ENCODE peak calls at places on chromosomes 12 and 14, in nine cellular contexts. R is adrenal gland; A is ovary; T is fibroblast of lung; G is CD8-positive, alpha-beta T cell; I is dorsolateral prefrontal cortex; J is epithelial cell of esophagus; X is IMR-90; P is astrocyte of the spinal cord. U is an unnamed sample.

GRCh38 chr12:52407918-52408317 is 1.8 kb upstream of the KRT82 start:
- DNase-seq in T (no peak), P (no peak), G (no peak), A (no peak), I (no peak), X (no peak), R (no peak), J (no peak), U (no peak)

GRCh38 chr12:108802666-108803036 is 54.7 kb downstream of the SSH1 start:
- DNase-seq in G (no peak), T (no peak), X (peak), R (no peak), P (peak), A (no peak), I (no peak), J (no peak), U (no peak)

GRCh38 chr12:12384601-12385321 is 27.9 kb downstream of the BORCS5 start:
- DNase-seq in J (no peak), X (no peak), P (peak), I (peak), T (peak), G (peak), A (no peak), R (no peak), U (no peak)

GRCh38 chr14:52304248-52304904 is 9.7 kb upstream of the PTGER2 start:
- DNase-seq in J (no peak), I (no peak), A (no peak), R (no peak), T (no peak), P (no peak), X (no peak), G (no peak), U (no peak)

GRCh38 chr14:105168496-105168978 is at the start of gene JAG2:
- DNase-seq in X (no peak), R (no peak), I (peak), G (no peak), P (no peak), J (peak), A (no peak), T (peak), U (peak)

GRCh38 chr12:52436000-52436827 is 2.0 kb upstream of the KRT75 start:
- DNase-seq in X (peak), I (no peak), T (peak), R (no peak), J (peak), P (peak), A (no peak), G (no peak), U (peak)

GRCh38 chr14:93987376-93987775 is 9.7 kb upstream of the CCDC197 start:
- DNase-seq in X (no peak), P (no peak), G (no peak), R (no peak), A (no peak), J (peak), T (no peak), I (no peak), U (peak)

GRCh38 chr12:3041558-3042164 is 35.5 kb upstream of the TSPAN9 start:
- DNase-seq in P (peak), I (peak), G (no peak), R (peak), J (peak), A (peak), X (peak), T (peak), U (peak)

GRCh38 chr12:113196582-113196981 is 11.1 kb downstream of the RITA1 start:
- DNase-seq in J (no peak), I (no peak), R (no peak), G (no peak), A (no peak), X (no peak), T (no peak), P (no peak), U (no peak)

GRCh38 chr14:53792909-53793308 is 163.7 kb downstream of the BMP4 start:
- DNase-seq in A (no peak), X (no peak), R (no peak), P (no peak), G (no peak), I (no peak), J (no peak), T (no peak), U (no peak)
- TF ChIP-seq CTCF in A (no peak), X (no peak), R (no peak), P (no peak), G (no peak), I (no peak), J (no peak), T (no peak), U (no peak)

DNA sequence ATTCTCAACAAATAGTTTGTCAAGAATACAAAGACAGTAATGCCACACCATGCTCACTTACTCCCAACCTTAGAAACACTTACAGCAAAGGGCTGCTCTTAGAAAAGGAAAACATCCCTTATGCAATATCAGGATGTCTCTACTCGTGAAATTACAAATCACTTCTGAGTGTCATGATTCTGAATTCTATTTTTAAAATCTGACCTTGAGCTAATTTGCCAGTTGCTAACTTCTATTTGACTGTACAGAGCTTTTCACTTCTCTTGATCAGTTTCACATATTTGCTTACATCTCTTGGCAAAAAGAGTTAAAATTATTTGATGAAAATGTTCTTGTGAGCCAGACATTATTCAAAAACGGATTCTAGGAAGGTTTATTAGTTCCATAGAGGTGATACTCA is 136.7 kb upstream of the SLC35F4 start:
- DNase-seq in T (no peak), R (no peak), A (no peak), J (no peak), I (no peak), P (no peak), X (no peak), G (no peak), U (no peak)
- H3K4me3 ChIP-seq in T (no peak), R (no peak), A (no peak), J (no peak), I (no peak), P (no peak), X (no peak), G (no peak), U (no peak)

DNA sequence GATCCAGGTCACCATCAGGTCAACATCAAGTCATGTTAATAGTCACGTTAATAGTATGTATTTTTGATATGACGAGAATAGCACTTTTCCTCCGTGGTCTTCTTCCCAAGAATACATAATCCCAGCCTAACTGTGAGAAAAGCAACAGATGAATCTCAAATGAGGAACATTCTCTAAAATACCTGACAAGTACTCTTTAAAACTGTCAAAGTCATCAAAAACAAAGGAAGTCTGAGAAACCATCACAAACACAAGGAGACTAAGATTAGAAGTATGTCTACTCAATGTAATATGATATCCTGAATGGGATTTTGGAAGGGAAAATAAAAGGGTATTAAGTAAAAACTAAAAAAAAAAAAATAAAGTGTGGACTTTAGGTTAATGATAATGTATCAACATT is 36.8 kb upstream of the GLIPR1 start:
- DNase-seq in T (no peak), I (no peak), G (no peak), R (no peak), A (no peak), J (no peak), P (no peak), X (peak), U (no peak)
- TF ChIP-seq CTCF in T (no peak), I (no peak), G (no peak), R (no peak), A (no peak), J (no peak), P (no peak), X (no peak), U (no peak)

GRCh38 chr12:119704065-119704747 is 36.3 kb downstream of the PRKAB1 start:
- DNase-seq in T (peak), G (no peak), X (peak), R (peak), J (peak), I (peak), P (no peak), A (no peak), U (no peak)
- H3K4me3 ChIP-seq in T (no peak), G (no peak), X (no peak), R (no peak), J (no peak), I (no peak), P (no peak), A (no peak), U (no peak)

GRCh38 chr12:124442281-124442680 is 125.1 kb downstream of the NCOR2 start:
- DNase-seq in I (no peak), P (no peak), G (no peak), J (no peak), T (no peak), X (no peak), R (no peak), A (no peak), U (no peak)
- TF ChIP-seq CTCF in I (no peak), P (no peak), G (no peak), J (no peak), T (no peak), X (no peak), R (no peak), A (no peak), U (no peak)

U was measured in bronchial epithelial cell.